ENCODE peak calls at places on chromosome 20, in five cellular contexts. M is pancreas, K is PC-9, B is PC-3, V is heart left ventricle. O is an unnamed sample.

GRCh38 chr20:45918182-45918737 is 6.3 kb upstream of the PLTP start:
- DNase-seq in B (no peak), K (no peak), V (no peak), M (no peak), O (no peak)

GRCh38 chr20:38250607-38251006 is 9.9 kb downstream of the KIAA1755 start:
- DNase-seq in V (no peak), B (no peak), M (no peak), K (no peak), O (no peak)

GRCh38 chr20:63500902-63501817 is 2.3 kb upstream of the EEF1A2 start:
- DNase-seq in B (no peak), K (no peak), M (no peak), V (peak; percentile 14), O (no peak)

GRCh38 chr20:63945031-63945658 is 11.1 kb downstream of the UCKL1 start:
- DNase-seq in M (no peak), K (no peak), V (no peak), B (no peak), O (no peak)

GRCh38 chr20:25246182-25246943 is 1.5 kb upstream of the PYGB start:
- DNase-seq in K (no peak), M (no peak), V (no peak), B (no peak), O (peak; percentile 46)

GRCh38 chr20:3233991-3234498 is 4.9 kb downstream of the SLC4A11 start:
- DNase-seq in K (no peak), M (no peak), V (no peak), B (no peak), O (no peak)

GRCh38 chr20:32474967-32475819 is 109.9 kb downstream of the NOL4L start:
- DNase-seq in M (peak; percentile 85), B (peak; percentile 84), V (peak; percentile 95), K (peak; percentile 99), O (peak; percentile 73)

GRCh38 chr20:1207293-1207884 is 4.1 kb downstream of the C20orf202 start:
- DNase-seq in V (no peak), M (no peak), B (no peak), K (no peak), O (no peak)

GRCh38 chr20:53917145-53918009 is 153.0 kb downstream of the BCAS1 start:
- DNase-seq in M (no peak), K (peak; percentile 29), V (peak; percentile 58), B (peak; percentile 76), O (peak; percentile 57)

GRCh38 chr20:57428611-57429496 is 37.7 kb downstream of the RBM38 start:
- DNase-seq in M (peak; percentile 55), K (no peak), B (no peak), V (no peak), O (no peak)

GRCh38 chr20:8481636-8482035 is 349.6 kb downstream of the PLCB1 start:
- DNase-seq in B (no peak), K (no peak), M (no peak), V (no peak), O (no peak)

GRCh38 chr20:59177266-59178250 is 13.9 kb downstream of the ZNF831 start:
- DNase-seq in B (no peak), K (no peak), M (no peak), V (no peak), O (no peak)

GRCh38 chr20:64101731-64102621 is 5.4 kb downstream of the NPBWR2 start:
- DNase-seq in V (no peak), K (peak; percentile 60), M (peak; percentile 68), B (peak; percentile 59), O (peak; percentile 90)

GRCh38 chr20:237479-237878 is 10.4 kb downstream of the DEFB129 start:
- DNase-seq in K (no peak), B (no peak), M (no peak), V (no peak), O (no peak)

GRCh38 chr20:13875265-13875811 is 90.5 kb downstream of the NDUFAF5 start:
- DNase-seq in K (no peak), B (no peak), M (no peak), V (no peak), O (no peak)

GRCh38 chr20:50191566-50192363 is 1.1 kb downstream of the CEBPB start:
- DNase-seq in V (peak; percentile 51), B (peak; percentile 58), M (peak; percentile 77), K (peak; percentile 50), O (peak; percentile 77)

GRCh38 chr20:38759135-38759534 is 10.9 kb downstream of the ACTR5 start:
- DNase-seq in K (no peak), M (no peak), B (no peak), V (no peak), O (no peak)

DNA sequence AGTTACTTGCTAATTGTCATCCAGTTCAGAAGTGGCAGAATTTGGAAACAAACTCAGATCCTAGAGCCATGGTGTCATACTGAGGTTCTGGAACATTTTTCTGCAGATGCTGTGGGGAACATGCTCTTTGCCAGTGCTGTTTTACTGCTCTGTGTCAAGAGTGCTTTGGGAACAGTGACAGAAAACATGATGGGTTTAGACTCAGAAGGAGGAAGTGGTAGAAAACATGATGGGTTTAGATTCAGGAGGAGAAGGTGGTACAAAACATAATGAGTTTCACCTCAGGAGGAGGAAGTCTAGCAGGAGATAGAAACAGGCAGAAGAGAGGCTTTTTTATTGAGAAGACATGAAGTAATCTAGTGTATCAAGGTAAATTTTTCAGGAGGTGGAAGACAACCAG is 815.5 kb downstream of the DHX35 start:
- DNase-seq in V (no peak), M (no peak), B (no peak), K (no peak), O (no peak)
- H3K9me3 ChIP-seq in V (no peaks in the 10 kb centered on the region), M (no peaks in the 10 kb centered on the region), B (peaks cover 38% of the 10 kb centered on the region), K (no peaks in the 10 kb centered on the region), O (no peaks in the 10 kb centered on the region)

GRCh38 chr20:17706632-17707031 is 6.9 kb downstream of the BANF2 start:
- DNase-seq in V (no peak), M (no peak), K (no peak), B (no peak), O (no peak)
- H3K4me1 ChIP-seq in V (no peaks in the 10 kb centered on the region), M (peaks cover 38% of the 10 kb centered on the region), K (no peaks in the 10 kb centered on the region), B (no peaks in the 10 kb centered on the region), O (no peaks in the 10 kb centered on the region)

GRCh38 chr20:51815383-51816076 is 13.2 kb upstream of the SALL4 start:
- DNase-seq in B (peak; percentile 60), V (no peak), K (no peak), M (no peak), O (no peak)
- TF ChIP-seq CTCF in B (no peak), V (no peak), K (no peak), M (no peak), O (no peak)

DNA sequence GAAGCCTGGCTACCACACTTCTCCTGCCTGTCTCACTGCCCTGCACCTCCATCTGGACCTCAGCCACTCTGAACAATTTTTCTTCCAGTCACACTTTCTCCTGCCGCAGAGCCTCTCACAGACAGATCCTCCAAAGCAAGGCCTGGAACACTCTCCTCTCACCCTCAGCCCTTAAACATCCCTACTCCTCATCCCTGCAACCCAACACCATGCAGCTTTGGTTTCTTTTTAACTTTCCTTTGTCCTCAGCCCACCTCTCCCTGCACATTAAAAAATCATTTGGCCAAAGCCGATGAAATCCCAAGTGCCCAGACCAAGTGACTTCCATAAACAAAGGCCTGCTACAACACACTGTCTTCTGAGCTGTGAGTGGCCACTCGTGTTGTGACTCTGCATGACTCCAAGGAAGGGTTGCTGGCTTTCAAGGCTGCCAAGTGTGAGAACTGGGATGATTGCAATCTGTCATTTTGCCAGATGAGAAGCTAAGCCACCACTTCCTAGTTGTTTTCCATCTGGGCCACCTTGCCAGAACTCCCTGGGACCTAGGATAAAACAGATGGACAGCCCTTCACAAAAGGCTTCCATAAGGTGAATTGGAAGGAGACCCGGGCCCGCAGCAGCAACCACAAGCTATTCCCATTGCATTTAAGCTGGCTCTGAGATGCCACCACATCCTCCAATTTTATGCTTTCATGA is 144.4 kb upstream of the SSTR4 start:
- DNase-seq in K (no peak), V (no peak), M (no peak), B (no peak), O (no peak)
- H3K9me3 ChIP-seq in K (no peaks in the 10 kb centered on the region), V (no peaks in the 10 kb centered on the region), M (no peaks in the 10 kb centered on the region), B (no peaks in the 10 kb centered on the region), O (no peaks in the 10 kb centered on the region)

DNA sequence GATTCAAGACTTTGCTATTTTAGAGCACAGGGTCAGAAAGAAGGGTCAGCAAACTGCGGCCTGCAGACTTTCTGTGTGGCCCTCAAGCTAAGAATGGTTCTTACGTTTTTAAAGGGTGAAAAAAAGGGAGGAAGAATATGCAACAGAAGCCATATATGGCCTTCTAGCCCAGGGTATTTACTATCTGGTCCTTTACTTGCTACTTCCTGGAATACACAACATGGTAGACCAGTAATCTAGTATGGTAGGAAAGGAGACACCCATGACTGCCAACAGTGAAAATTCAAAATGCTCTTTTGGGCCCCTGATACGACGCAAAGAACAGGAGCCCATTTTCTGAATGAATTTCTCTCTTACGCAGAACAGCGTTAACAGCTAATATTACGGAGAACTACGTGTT is 60.4 kb upstream of the EMILIN3 start:
- DNase-seq in B (no peak), V (no peak), K (no peak), M (no peak), O (no peak)
- H3K4me1 ChIP-seq in B (peaks cover 9% of the 10 kb centered on the region), V (no peaks in the 10 kb centered on the region), K (no peaks in the 10 kb centered on the region), M (no peaks in the 10 kb centered on the region), O (no peaks in the 10 kb centered on the region)

DNA sequence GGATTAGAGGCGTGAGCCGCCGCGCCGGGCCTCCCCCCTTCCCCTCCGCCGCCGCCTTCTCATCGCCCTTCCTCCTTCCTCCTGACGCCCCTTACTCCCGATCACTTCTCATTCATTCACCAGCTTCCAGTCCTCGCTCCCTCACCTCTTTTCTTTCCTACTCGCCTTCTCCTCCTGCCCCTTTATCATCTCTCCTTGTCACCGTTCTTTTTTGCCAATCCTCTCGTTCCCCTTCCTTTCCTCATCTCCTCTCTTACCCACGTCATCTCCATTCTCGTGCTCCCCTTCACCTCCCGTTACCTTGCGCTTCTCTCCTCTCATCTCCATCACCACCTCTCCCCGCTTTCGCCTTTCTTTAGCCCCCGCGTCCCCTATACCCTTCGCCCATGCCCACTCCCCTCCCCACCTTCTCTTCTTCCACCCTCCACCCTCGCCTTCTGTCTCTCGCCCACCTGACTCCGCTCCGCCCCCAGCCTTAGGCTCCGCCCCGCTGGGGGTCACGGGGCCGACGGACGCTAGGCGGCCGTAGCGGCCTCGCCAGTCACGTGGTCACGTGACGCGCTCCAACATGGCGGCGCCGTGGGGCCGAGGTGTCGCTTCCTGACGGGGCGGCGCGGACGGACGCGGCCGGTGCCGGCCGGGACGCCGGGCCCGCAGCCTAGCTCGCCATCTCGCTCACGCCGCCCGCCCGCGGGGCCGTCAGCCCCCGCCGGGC is at the start of gene ARFGEF2:
- DNase-seq in B (peak; percentile 97), K (peak; percentile 97), V (peak; percentile 92), M (peak; percentile 95), O (peak; percentile 95)
- TF ChIP-seq CTCF in B (no peak), K (peak; percentile 7), V (no peak), M (no peak), O (no peak)

DNA sequence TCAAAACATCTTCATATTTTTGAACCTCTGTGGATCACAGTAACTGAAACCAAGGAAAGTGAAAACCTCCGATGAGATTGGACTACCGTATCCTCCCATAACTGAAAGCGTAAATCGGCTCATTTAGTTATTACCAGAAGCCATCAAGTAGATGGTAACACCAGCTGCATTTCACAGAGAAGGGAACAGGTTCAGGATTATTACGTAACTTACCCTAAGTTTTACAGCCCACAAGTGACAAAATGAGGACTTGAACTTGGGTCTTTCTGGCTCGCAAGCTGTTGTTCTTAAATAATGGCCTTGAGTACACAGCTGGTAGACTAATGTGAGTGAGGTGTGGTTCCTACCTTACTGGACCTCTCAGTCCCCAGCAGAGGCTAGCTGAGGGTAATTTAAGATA is 37.9 kb upstream of the CBLN4 start:
- DNase-seq in B (no peak), K (no peak), V (no peak), M (no peak), O (no peak)
- H3K9me3 ChIP-seq in B (peaks cover 64% of the 10 kb centered on the region), K (no peaks in the 10 kb centered on the region), V (no peaks in the 10 kb centered on the region), M (no peaks in the 10 kb centered on the region), O (no peaks in the 10 kb centered on the region)